ENCODE peak calls at places on chromosomes 2 and 18, in six cellular contexts. Q is IMR-90, G is H9, J is neuronal stem cell, A is mesenchymal stem cell, Y is H1. L is an unnamed sample. For H3K27me3, the result is how much of the 10 kb centered on the place peaks cover.

GRCh38 chr2:68603059-68603458 is 40.3 kb upstream of the PROKR1 start:
- DNase-seq in Q (no peak), G (no peak), J (no peak), A (no peak), Y (no peak), L (no peak)

GRCh38 chr2:239666855-239667376 is 266.1 kb upstream of the HDAC4 start:
- DNase-seq in Q (no peak), G (no peak), J (no peak), A (no peak), Y (no peak), L (no peak)

GRCh38 chr2:207601774-207602173 is 23.4 kb downstream of the METTL21A start:
- DNase-seq in Q (peak), G (no peak), J (no peak), A (peak), Y (no peak), L (no peak)

GRCh38 chr2:180622122-180622918 is 358.1 kb upstream of the UBE2E3 start:
- DNase-seq in Q (peak), G (no peak), J (no peak), A (peak), Y (no peak), L (no peak)

GRCh38 chr2:109210431-109211200 is 81.6 kb downstream of the SH3RF3 start:
- DNase-seq in Q (peak), G (no peak), J (no peak), A (no peak), Y (no peak), L (no peak)

GRCh38 chr2:168210898-168211570 is 36.4 kb downstream of the STK39 start:
- DNase-seq in Q (peak), G (no peak), J (no peak), A (peak), Y (no peak), L (no peak)

GRCh38 chr2:71933467-71934319 is 214.0 kb downstream of the CYP26B1 start:
- DNase-seq in Q (no peak), G (peak), J (no peak), A (no peak), Y (peak), L (peak)

GRCh38 chr18:59909289-59910036 is 9.7 kb downstream of the PMAIP1 start:
- DNase-seq in Q (peak), G (no peak), J (no peak), A (peak), Y (no peak), L (no peak)

GRCh38 chr2:159650574-159650973 is 34.2 kb upstream of the BAZ2B start:
- DNase-seq in Q (no peak), G (no peak), J (no peak), A (no peak), Y (no peak), L (no peak)

GRCh38 chr2:135960598-135961551 is 24.6 kb downstream of the DARS1 start:
- DNase-seq in Q (peak), G (no peak), J (no peak), A (peak), Y (no peak), L (peak)

GRCh38 chr2:40369619-40370397 is 82.1 kb downstream of the SLC8A1 start:
- DNase-seq in Q (peak), G (no peak), J (no peak), A (no peak), Y (no peak), L (no peak)

GRCh38 chr2:43001787-43002468 is 209.5 kb upstream of the HAAO start:
- DNase-seq in Q (no peak), G (no peak), J (no peak), A (no peak), Y (no peak), L (no peak)

GRCh38 chr18:57980573-57981348 is 63.3 kb upstream of the NEDD4L start:
- DNase-seq in Q (no peak), G (no peak), J (no peak), A (no peak), Y (no peak), L (no peak)

GRCh38 chr2:111148225-111148873 is 27.6 kb downstream of the BCL2L11 start:
- DNase-seq in Q (no peak), G (no peak), J (no peak), A (no peak), Y (no peak), L (no peak)

GRCh38 chr2:101759162-101759561 is 61.7 kb downstream of the MAP4K4 start:
- DNase-seq in Q (peak), G (no peak), J (no peak), A (peak), Y (no peak), L (peak)

GRCh38 chr2:204127238-204127637 is 190.7 kb downstream of the ICOS start:
- DNase-seq in Q (no peak), G (no peak), J (no peak), A (no peak), Y (peak), L (no peak)

GRCh38 chr2:235384624-235385023 is 109.2 kb upstream of the AGAP1 start:
- DNase-seq in Q (no peak), G (peak), J (peak), A (no peak), Y (peak), L (peak)

GRCh38 chr18:6022840-6023239 is 127.5 kb upstream of the TMEM200C start:
- DNase-seq in Q (peak), G (peak), J (peak), A (no peak), Y (no peak), L (peak)

GRCh38 chr2:223169830-223170605 is 118.0 kb downstream of the KCNE4 start:
- DNase-seq in Q (no peak), G (no peak), J (no peak), A (no peak), Y (no peak), L (no peak)

DNA sequence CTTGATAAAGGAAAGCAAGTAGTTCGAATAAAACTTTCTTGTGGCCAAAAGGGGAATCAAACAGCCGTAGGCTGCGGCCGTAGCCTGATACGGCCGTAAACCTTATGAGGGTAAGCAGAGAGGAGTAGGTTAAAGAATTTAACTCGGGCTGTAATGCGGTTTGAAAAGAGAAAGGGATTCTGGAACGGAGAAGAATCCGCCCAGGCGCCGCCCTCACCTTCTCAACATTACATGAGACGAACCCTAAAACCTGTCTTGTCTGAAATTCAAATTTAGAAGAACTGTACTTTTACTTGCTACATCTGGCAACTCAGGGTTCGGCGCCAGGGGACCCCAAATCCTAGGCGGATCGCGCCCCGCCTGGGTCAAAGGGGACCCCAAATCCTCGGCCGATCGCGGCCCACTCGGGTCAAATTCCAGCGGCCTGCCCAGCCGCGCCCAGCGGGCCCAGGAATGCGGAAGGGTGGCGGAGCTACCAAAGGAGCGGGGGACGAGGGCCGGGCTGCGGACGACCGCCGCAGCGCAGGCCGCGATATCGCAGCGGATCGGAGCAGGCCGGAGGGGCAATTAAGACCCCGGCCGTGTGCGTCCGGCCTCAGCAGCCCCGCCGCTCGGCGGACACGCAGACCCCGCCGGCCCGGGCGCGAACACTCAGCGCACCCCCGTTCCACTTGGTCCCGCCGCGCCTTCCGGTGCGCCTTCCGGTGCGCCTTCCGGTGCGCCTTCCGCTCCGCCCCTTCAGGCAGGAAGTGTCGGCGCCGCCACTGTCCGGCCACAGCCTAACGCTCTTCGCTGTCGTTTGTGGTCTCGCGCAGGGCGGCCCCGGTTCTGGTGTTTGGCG is at the start of gene MYL12B:
- DNase-seq in Q (peak), G (peak), J (peak), A (peak), Y (peak), L (peak)
- H2BK15ac ChIP-seq in Q (peak), G (no peak), J (no peak), A (peak), Y (peak), L (no peak)

GRCh38 chr2:174341995-174342571 is 7.3 kb downstream of the SP9 start:
- DNase-seq in Q (no peak), G (no peak), J (peak), A (peak), Y (peak), L (peak)

GRCh38 chr2:174342600-174343342 is 8.0 kb downstream of the SP9 start:
- DNase-seq in Q (no peak), G (no peak), J (peak), A (peak), Y (no peak), L (peak)

GRCh38 chr2:174339971-174340399 is 5.2 kb downstream of the SP9 start:
- DNase-seq in Q (no peak), G (no peak), J (peak), A (peak), Y (no peak), L (peak)

GRCh38 chr2:174340400-174341300 is 5.9 kb downstream of the SP9 start:
- DNase-seq in Q (no peak), G (peak), J (peak), A (peak), Y (peak), L (peak)

DNA sequence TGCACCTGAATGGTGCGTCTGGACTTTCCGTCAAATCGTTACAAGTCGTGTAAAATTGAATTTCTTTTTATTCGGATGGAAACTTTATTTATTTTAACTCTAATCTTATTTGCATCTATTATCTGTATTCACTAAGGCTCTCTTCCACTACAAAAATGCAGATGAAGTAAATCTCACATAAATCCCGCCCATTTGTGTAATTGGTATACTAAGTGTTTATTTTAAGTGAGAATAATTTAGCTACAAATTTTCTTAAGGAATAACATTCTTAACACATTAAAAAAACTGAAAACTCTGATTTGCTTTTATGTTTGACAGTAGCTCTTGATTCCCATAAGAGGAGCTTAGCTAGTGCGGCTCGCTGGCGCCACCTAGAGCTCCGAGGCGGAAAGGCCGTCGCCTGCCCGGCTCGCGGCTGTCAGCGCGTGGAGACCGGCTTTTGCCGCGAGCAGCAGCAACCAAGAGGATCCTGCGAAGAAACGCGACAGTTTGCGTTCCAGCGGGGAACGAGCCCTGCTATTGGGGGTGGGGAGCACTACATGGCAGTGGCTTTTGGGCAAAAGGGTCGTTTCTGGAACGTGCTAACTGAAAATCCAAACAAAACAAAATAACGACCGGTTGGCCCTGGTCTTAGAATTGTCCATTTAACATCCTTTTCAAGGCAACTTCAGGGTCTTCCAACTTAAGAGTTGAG is 6.7 kb downstream of the SP9 start:
- DNase-seq in Q (peak), G (peak), J (peak), A (peak), Y (peak), L (peak)
- H3K27me3 ChIP-seq in Q (half or more), G (half or more), J (under half), A (half or more), Y (half or more), L (under half)

GRCh38 chr2:237631029-237631785 is 3.8 kb downstream of the LRRFIP1 start:
- DNase-seq in Q (no peak), G (no peak), J (no peak), A (no peak), Y (no peak), L (no peak)
- H2BK15ac ChIP-seq in Q (no peak), G (no peak), J (no peak), A (no peak), Y (no peak), L (no peak)

GRCh38 chr18:11146947-11147345 is 2.4 kb downstream of the PIEZO2 start:
- DNase-seq in Q (no peak), G (peak), J (no peak), A (no peak), Y (peak), L (peak)

GRCh38 chr18:11147962-11148654 is 1.3 kb downstream of the PIEZO2 start:
- DNase-seq in Q (no peak), G (peak), J (no peak), A (peak), Y (peak), L (peak)

GRCh38 chr18:11146238-11146946 is 3.0 kb downstream of the PIEZO2 start:
- DNase-seq in Q (no peak), G (peak), J (no peak), A (no peak), Y (peak), L (peak)

GRCh38 chr18:11148655-11149440 is 521 bp downstream of the PIEZO2 start:
- DNase-seq in Q (no peak), G (peak), J (peak), A (peak), Y (peak), L (peak)

DNA sequence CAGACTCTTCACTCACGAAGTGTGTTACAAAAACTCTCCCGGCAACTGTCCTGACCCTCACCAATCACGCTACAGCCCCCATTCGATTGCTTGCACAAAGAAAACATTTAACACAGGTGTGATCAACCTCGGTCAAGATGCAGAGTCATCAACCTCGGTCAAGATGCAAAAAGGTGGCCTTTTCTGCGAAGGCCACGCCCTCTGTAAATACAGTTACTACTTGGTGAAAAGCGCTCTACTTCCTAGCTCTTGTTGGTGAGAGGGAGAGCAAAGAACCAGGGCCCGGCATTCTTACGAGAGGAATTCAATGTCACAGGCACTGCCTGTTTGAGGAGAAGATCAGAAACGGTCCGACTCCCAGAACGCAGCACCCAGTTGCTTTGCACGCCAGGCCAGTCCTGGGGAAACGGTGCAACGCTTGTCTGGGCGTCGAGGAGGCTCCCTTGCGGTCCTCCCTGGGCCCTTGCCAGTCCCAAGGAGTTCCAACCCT is 2.0 kb downstream of the PIEZO2 start:
- DNase-seq in Q (no peak), G (peak), J (no peak), A (peak), Y (peak), L (peak)
- H3K27me3 ChIP-seq in Q (under half), G (under half), J (under half), A (half or more), Y (under half), L (under half)

GRCh38 chr2:176039375-176039774 is 37.3 kb upstream of the LNPK start:
- DNase-seq in Q (no peak), G (no peak), J (no peak), A (no peak), Y (no peak), L (no peak)
- H2BK15ac ChIP-seq in Q (no peak), G (no peak), J (no peak), A (no peak), Y (no peak), L (no peak)

GRCh38 chr2:10078001-10078400 is 2.2 kb downstream of the CYS1 start:
- DNase-seq in Q (no peak), G (no peak), J (no peak), A (no peak), Y (no peak), L (no peak)

GRCh38 chr2:10075571-10076209 is 4.5 kb downstream of the CYS1 start:
- DNase-seq in Q (no peak), G (no peak), J (no peak), A (no peak), Y (no peak), L (no peak)

GRCh38 chr2:10078704-10079191 is 1.5 kb downstream of the CYS1 start:
- DNase-seq in Q (no peak), G (no peak), J (no peak), A (no peak), Y (no peak), L (no peak)

GRCh38 chr2:10076511-10076910 is 3.7 kb downstream of the CYS1 start:
- DNase-seq in Q (no peak), G (no peak), J (no peak), A (no peak), Y (no peak), L (no peak)

GRCh38 chr2:10076988-10077527 is 3.2 kb downstream of the CYS1 start:
- DNase-seq in Q (no peak), G (no peak), J (no peak), A (no peak), Y (no peak), L (no peak)
- H3K27me3 ChIP-seq in Q (half or more), G (under half), J (under half), A (half or more), Y (under half), L (under half)

DNA sequence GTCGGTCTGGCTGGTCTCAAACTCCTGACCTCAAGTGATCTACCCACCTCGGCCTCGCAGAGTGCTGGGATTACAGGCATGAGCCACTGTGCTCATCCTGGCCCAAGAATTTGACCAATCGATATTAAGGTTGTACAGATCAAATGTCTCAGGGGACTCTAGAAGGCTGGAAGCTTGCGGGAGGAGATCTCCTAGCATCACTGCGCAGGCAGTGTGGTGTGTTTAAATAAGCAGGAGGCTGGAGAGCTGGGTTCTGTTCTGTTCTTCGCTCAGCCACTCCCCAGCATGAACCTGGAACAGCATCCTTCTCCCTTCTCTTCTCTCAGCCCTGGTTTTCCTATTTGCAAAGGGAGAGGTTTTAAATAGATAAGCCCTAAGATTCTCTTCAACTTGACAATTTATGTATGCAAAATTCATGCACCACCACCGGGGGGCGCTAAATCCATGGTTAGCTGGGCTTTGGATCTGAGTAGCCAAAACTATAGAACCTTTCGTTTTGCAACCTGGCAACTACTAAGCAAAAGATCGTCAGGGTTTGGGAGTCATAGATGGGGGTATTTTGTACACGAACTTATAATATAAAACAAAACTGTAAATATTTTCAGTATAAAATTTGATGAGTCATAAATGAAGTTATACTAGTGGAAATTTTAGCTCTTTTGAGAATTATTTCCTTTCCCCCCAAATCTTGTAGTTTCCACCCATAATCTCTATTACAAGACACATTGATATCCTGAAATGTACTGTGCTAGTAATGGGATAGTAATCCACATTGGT is 60.6 kb downstream of the SLC16A14 start:
- DNase-seq in Q (peak), G (peak), J (peak), A (peak), Y (peak), L (peak)
- H2BK15ac ChIP-seq in Q (no peak), G (no peak), J (no peak), A (no peak), Y (no peak), L (no peak)

GRCh38 chr2:200068642-200069041 is 113.3 kb downstream of the MAIP1 start:
- DNase-seq in Q (no peak), G (no peak), J (no peak), A (no peak), Y (no peak), L (no peak)

GRCh38 chr2:200065477-200065876 is 110.1 kb downstream of the MAIP1 start:
- DNase-seq in Q (peak), G (no peak), J (no peak), A (peak), Y (no peak), L (no peak)

GRCh38 chr2:200063155-200063554 is 107.8 kb downstream of the MAIP1 start:
- DNase-seq in Q (no peak), G (no peak), J (no peak), A (no peak), Y (no peak), L (no peak)

GRCh38 chr2:200064879-200065278 is 109.5 kb downstream of the MAIP1 start:
- DNase-seq in Q (no peak), G (no peak), J (no peak), A (peak), Y (no peak), L (no peak)
- H3K27me3 ChIP-seq in Q (under half), G (under half), J (under half), A (under half), Y (under half), L (under half)

GRCh38 chr2:98558852-98559530 is 49.3 kb downstream of the COA5 start:
- DNase-seq in Q (peak), G (no peak), J (no peak), A (no peak), Y (no peak), L (no peak)

GRCh38 chr2:98556634-98557033 is 51.7 kb downstream of the COA5 start:
- DNase-seq in Q (no peak), G (no peak), J (no peak), A (no peak), Y (no peak), L (no peak)

GRCh38 chr2:98554116-98554861 is 54.0 kb downstream of the COA5 start:
- DNase-seq in Q (no peak), G (no peak), J (no peak), A (no peak), Y (no peak), L (no peak)

GRCh38 chr2:98552499-98553179 is 55.7 kb downstream of the COA5 start:
- DNase-seq in Q (peak), G (no peak), J (no peak), A (peak), Y (no peak), L (no peak)

GRCh38 chr2:98555681-98556080 is 52.6 kb downstream of the COA5 start:
- DNase-seq in Q (no peak), G (no peak), J (no peak), A (no peak), Y (no peak), L (no peak)
- H2BK15ac ChIP-seq in Q (no peak), G (no peak), J (no peak), A (no peak), Y (no peak), L (no peak)

DNA sequence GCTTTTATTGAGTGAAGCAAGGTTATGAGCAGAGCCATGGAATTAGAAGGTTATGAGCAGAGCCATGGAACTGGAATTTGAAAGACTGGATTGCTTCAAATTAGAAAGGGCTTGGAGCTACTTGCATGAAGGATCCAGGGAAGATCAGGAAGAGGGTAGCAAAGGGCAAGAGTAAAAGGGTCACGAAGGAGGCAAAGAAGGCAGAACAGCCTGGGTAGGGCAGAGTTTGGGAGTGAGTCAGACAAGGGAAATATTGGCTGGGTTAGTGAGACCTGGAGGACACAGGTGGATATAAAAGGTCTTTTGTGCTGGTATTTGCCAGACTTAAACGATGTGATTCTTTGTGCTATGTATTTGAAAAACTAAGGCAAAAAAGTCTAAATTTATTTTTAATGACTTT is 65.0 kb downstream of the SEMA4F start:
- DNase-seq in Q (no peak), G (no peak), J (no peak), A (no peak), Y (no peak), L (no peak)
- H3K27me3 ChIP-seq in Q (under half), G (under half), J (under half), A (under half), Y (under half), L (under half)